ENCODE peak calls at places on chromosomes 3 and 15, in five cellular contexts. K, X, J, F and V are unnamed samples.

GRCh38 chr3:163614886-163615285 is 1463.4 kb downstream of the SI start:
- DNase-seq in K (no peak), X (no peak), J (no peak), F (no peak), V (no peak)

GRCh38 chr3:141402476-141403171 is 34.3 kb downstream of the ZBTB38 start:
- DNase-seq in K (peak; percentile 65), X (peak; percentile 76), J (no peak), F (no peak), V (no peak)

GRCh38 chr15:65275104-65275727 is 11.5 kb downstream of the PARP16 start:
- DNase-seq in K (no peak), X (no peak), J (no peak), F (no peak), V (no peak)

GRCh38 chr15:70259030-70259424 is 161.3 kb upstream of the TLE3 start:
- DNase-seq in K (no peak), X (peak; percentile 49), J (peak; percentile 33), F (no peak), V (no peak)

GRCh38 chr3:177337548-177338331 is 140.5 kb upstream of the TBL1XR1 start:
- DNase-seq in K (no peak), X (no peak), J (no peak), F (peak; percentile 73), V (no peak)

GRCh38 chr15:68409736-68410370 is 22.1 kb downstream of the ITGA11 start:
- DNase-seq in K (peak; percentile 18), X (no peak), J (no peak), F (no peak), V (no peak)

GRCh38 chr3:170502297-170502696 is 83.6 kb downstream of the SLC7A14 start:
- DNase-seq in K (no peak), X (no peak), J (no peak), F (no peak), V (no peak)

GRCh38 chr15:58724471-58724870 is 25.0 kb downstream of the ADAM10 start:
- DNase-seq in K (no peak), X (no peak), J (no peak), F (peak; percentile 38), V (no peak)

GRCh38 chr3:43024183-43024865 is 45.2 kb downstream of the GASK1A start:
- DNase-seq in K (no peak), X (no peak), J (no peak), F (no peak), V (no peak)

GRCh38 chr3:150005243-150006102 is 34.8 kb upstream of the PFN2 start:
- DNase-seq in K (no peak), X (no peak), J (no peak), F (no peak), V (no peak)

GRCh38 chr3:38003371-38003816 is 12.8 kb downstream of the VILL start:
- DNase-seq in K (peak; percentile 83), X (peak; percentile 17), J (no peak), F (no peak), V (no peak)

GRCh38 chr3:175558261-175558660 is 699.1 kb downstream of the NAALADL2 start:
- DNase-seq in K (no peak), X (no peak), J (no peak), F (no peak), V (no peak)

GRCh38 chr3:52247455-52248164 is 2.1 kb downstream of the PPM1M start:
- DNase-seq in K (no peak), X (no peak), J (no peak), F (no peak), V (no peak)

GRCh38 chr3:187066228-187066995 is 72.9 kb downstream of the RPL39L start:
- DNase-seq in K (peak; percentile 85), X (peak; percentile 49), J (no peak), F (peak; percentile 84), V (peak; percentile 53)

GRCh38 chr15:39784125-39784524 is 1.5 kb upstream of the FSIP1 start:
- DNase-seq in K (no peak), X (peak; percentile 64), J (no peak), F (no peak), V (no peak)

GRCh38 chr3:11570789-11571495 is 72.8 kb downstream of the VGLL4 start:
- DNase-seq in K (no peak), X (peak; percentile 59), J (no peak), F (no peak), V (no peak)

GRCh38 chr15:48720646-48721045 is 75.1 kb upstream of the FBN1 start:
- DNase-seq in K (no peak), X (no peak), J (no peak), F (no peak), V (no peak)

GRCh38 chr3:112010631-112011030 is 11.9 kb downstream of the TAGLN3 start:
- DNase-seq in K (no peak), X (no peak), J (no peak), F (no peak), V (no peak)

GRCh38 chr3:99713440-99713839 is 75.0 kb downstream of the COL8A1 start:
- DNase-seq in K (no peak), X (no peak), J (no peak), F (no peak), V (no peak)

GRCh38 chr3:71345429-71346027 is 238.0 kb downstream of the FOXP1 start:
- DNase-seq in K (no peak), X (no peak), J (no peak), F (no peak), V (no peak)

GRCh38 chr3:57910988-57911387 is 97.2 kb upstream of the FLNB start:
- DNase-seq in K (no peak), X (peak; percentile 43), J (no peak), F (no peak), V (no peak)

GRCh38 chr3:49466047-49466446 is 4.0 kb upstream of the DAG1 start:
- DNase-seq in K (no peak), X (no peak), J (no peak), F (no peak), V (no peak)

GRCh38 chr3:111610189-111610588 is 15.0 kb upstream of the ZBED2 start:
- DNase-seq in K (no peak), X (no peak), J (no peak), F (peak; percentile 58), V (no peak)

GRCh38 chr3:17724948-17725347 is 17.5 kb downstream of the TBC1D5 start:
- DNase-seq in K (no peak), X (no peak), J (no peak), F (no peak), V (no peak)

GRCh38 chr3:151087648-151088047 is 2.2 kb downstream of the MED12L start:
- DNase-seq in K (no peak), X (no peak), J (no peak), F (no peak), V (no peak)

GRCh38 chr3:162702768-162703385 is 1206.3 kb downstream of the OTOL1 start:
- DNase-seq in K (no peak), X (no peak), J (no peak), F (no peak), V (no peak)

GRCh38 chr3:143037867-143038266 is 36.5 kb downstream of the U2SURP start:
- DNase-seq in K (no peak), X (no peak), J (no peak), F (no peak), V (no peak)

GRCh38 chr3:40645883-40646282 is 121.1 kb downstream of the ZNF621 start:
- DNase-seq in K (no peak), X (no peak), J (no peak), F (no peak), V (no peak)

GRCh38 chr3:156635034-156635433 is 39.4 kb upstream of the TIPARP start:
- DNase-seq in K (no peak), X (no peak), J (no peak), F (no peak), V (no peak)
- TF ChIP-seq CTCF in K (no peak), X (no peak), J (no peak), F (no peak), V (no peak)

GRCh38 chr3:24614353-24614752 is 119.7 kb upstream of the THRB start:
- DNase-seq in K (no peak), X (no peak), J (no peak), F (no peak), V (no peak)

GRCh38 chr3:24615177-24615576 is 120.5 kb upstream of the THRB start:
- DNase-seq in K (no peak), X (no peak), J (no peak), F (no peak), V (no peak)

GRCh38 chr3:24622138-24622537 is 127.5 kb upstream of the THRB start:
- DNase-seq in K (no peak), X (no peak), J (no peak), F (no peak), V (no peak)

GRCh38 chr3:24616138-24616829 is 121.6 kb upstream of the THRB start:
- DNase-seq in K (no peak), X (no peak), J (no peak), F (no peak), V (no peak)
- TF ChIP-seq CTCF in K (no peak), X (no peak), J (no peak), F (no peak), V (no peak)

DNA sequence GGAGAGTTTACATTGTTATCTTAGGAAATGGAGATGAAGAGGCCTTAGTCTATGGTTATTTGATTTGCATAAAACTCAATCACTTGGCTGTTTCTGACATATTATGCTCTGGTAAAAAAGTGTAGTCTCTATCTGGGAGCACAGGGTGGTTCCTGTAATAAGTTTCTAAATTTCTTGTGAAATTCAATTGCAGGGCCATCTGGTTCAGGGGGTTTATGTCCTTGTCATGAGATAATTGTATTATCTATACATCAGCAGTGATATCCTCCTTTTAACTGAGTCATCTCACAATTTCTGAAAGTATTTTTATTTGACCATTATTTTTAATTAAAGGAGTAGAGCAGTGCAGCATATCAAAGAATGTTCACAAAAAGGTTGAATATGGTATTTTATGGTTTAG is 203.3 kb downstream of the MFSD1 start:
- DNase-seq in K (no peak), X (no peak), J (no peak), F (no peak), V (no peak)
- TF ChIP-seq CTCF in K (no peak), X (no peak), J (no peak), F (no peak), V (no peak)

GRCh38 chr3:45075821-45076625 is 49.9 kb downstream of the CLEC3B start:
- DNase-seq in K (no peak), X (no peak), J (no peak), F (no peak), V (no peak)

GRCh38 chr3:45080824-45081223 is 54.7 kb downstream of the CLEC3B start:
- DNase-seq in K (no peak), X (no peak), J (no peak), F (no peak), V (no peak)

GRCh38 chr3:45081506-45081905 is 55.4 kb downstream of the CLEC3B start:
- DNase-seq in K (no peak), X (no peak), J (no peak), F (no peak), V (no peak)

GRCh38 chr3:45079715-45080114 is 53.6 kb downstream of the CLEC3B start:
- DNase-seq in K (no peak), X (no peak), J (no peak), F (no peak), V (no peak)

GRCh38 chr3:45078910-45079522 is 52.9 kb downstream of the CLEC3B start:
- DNase-seq in K (no peak), X (no peak), J (no peak), F (no peak), V (no peak)
- TF ChIP-seq CTCF in K (peak; percentile 39), X (no peak), J (peak; percentile 39), F (no peak), V (peak; percentile 17)